ENCODE peak calls at places on chromosomes 4 and X, in ten cellular contexts. O is activated T-helper 1 cell treated with anti-CD3 and anti-CD28 coated beads, Interleukin-12 subunit alpha, Interleukin-12 subunit beta, Interleukin-2, Interleukin-4 antibody, amounts not matched to agents 30 ng/mL and 10 ng/mL and 1 ng/mL, durations not matched to agents 14 hours and 24 hours and 36 hours; C is NCI-H1417; T is cardiac muscle cell; I is fibroblast of lung; R is pancreas; G is cerebellar cortex; N is cortex of kidney; P is lower leg skin; Q is amniotic stem cell. M is an unnamed sample.

GRCh38 chr4:40247350-40247749 is 50.5 kb downstream of the RHOH start:
- DNase-seq in O (peak; percentile 45), C (no peak), T (no peak), I (no peak), R (no peak), G (no peak), N (no peak), P (no peak), Q (no peak), M (no peak)

GRCh38 chr4:37389369-37389765 is 144.8 kb downstream of the NWD2 start:
- DNase-seq in O (no peak), C (no peak), T (no peak), I (no peak), R (no peak), G (no peak), N (no peak), P (no peak), Q (no peak), M (no peak)

GRCh38 chr4:139656614-139657486 is 8.8 kb upstream of the MGST2 start:
- DNase-seq in O (peak; percentile 42), C (peak; percentile 87), T (peak; percentile 85), I (peak; percentile 70), R (no peak), G (peak; percentile 82), N (no peak), P (no peak), Q (peak; percentile 61), M (peak; percentile 68)

GRCh38 chr4:53026233-53026632 is 164.1 kb downstream of the RASL11B start:
- DNase-seq in O (no peak), C (no peak), T (no peak), I (no peak), R (no peak), G (no peak), N (no peak), P (no peak), Q (no peak), M (no peak)

GRCh38 chr4:96312049-96312685 is 472.3 kb downstream of the PDHA2 start:
- DNase-seq in O (no peak), C (peak; percentile 10), T (peak; percentile 21), I (no peak), R (no peak), G (peak; percentile 46), N (no peak), P (no peak), Q (no peak), M (no peak)

GRCh38 chr4:82900016-82900334 is 560 bp upstream of the THAP9 start:
- DNase-seq in O (no peak), C (no peak), T (no peak), I (peak; percentile 41), R (no peak), G (no peak), N (no peak), P (no peak), Q (no peak), M (no peak)

GRCh38 chrX:7170903-7171302 is 22.9 kb upstream of the PUDP start:
- DNase-seq in O (peak; percentile 1), C (peak; percentile 34), T (peak; percentile 13), I (no peak), R (no peak), G (no peak), N (no peak), P (no peak), Q (no peak), M (no peak)

GRCh38 chr4:118313098-118313497 is 39.7 kb downstream of the PRSS12 start:
- DNase-seq in O (no peak), C (no peak), T (no peak), I (no peak), R (no peak), G (peak; percentile 44), N (no peak), P (no peak), Q (no peak), M (no peak)

GRCh38 chr4:101414496-101414895 is 67.2 kb upstream of the PPP3CA start:
- DNase-seq in O (no peak), C (no peak), T (peak; percentile 11), I (no peak), R (no peak), G (no peak), N (no peak), P (no peak), Q (no peak), M (no peak)

GRCh38 chr4:13919021-13919441 is 291.5 kb upstream of the BOD1L1 start:
- DNase-seq in O (no peak), C (no peak), T (peak; percentile 82), I (peak; percentile 78), R (no peak), G (no peak), N (no peak), P (no peak), Q (peak; percentile 84), M (no peak)

GRCh38 chr4:154164931-154165839 is 326.4 kb downstream of the DCHS2 start:
- DNase-seq in O (no peak), C (no peak), T (peak; percentile 84), I (peak; percentile 98), R (no peak), G (no peak), N (no peak), P (no peak), Q (peak; percentile 90), M (no peak)